ENCODE peak calls at places on chromosomes 3 and 15, in eight cellular contexts. F is AG10803; O is M059J; G is OCI-LY7; D is central memory CD8-positive, alpha-beta T cell; M is NCI-H460; A is cardiac fibroblast; V is nucleus accumbens. X is an unnamed sample.

GRCh38 chr3:161423911-161424522 is 52.7 kb upstream of the SPTSSB start:
- DNase-seq in F (peak; percentile 37), O (peak; percentile 54), G (peak; percentile 38), D (no peak), M (peak; percentile 41), A (peak; percentile 52), V (no peak), X (no peak)

GRCh38 chr3:129068291-129068886 is 7.8 kb downstream of the GP9 start:
- DNase-seq in F (no peak), O (no peak), G (no peak), D (no peak), M (no peak), A (peak; percentile 25), V (no peak), X (no peak)

GRCh38 chr15:74928771-74929198 is 9.1 kb downstream of the COX5A start:
- DNase-seq in F (no peak), O (no peak), G (no peak), D (no peak), M (no peak), A (no peak), V (no peak), X (no peak)

GRCh38 chr3:118850687-118851086 is 184.0 kb downstream of the IGSF11 start:
- DNase-seq in F (no peak), O (peak; percentile 12), G (no peak), D (no peak), M (no peak), A (no peak), V (no peak), X (no peak)

GRCh38 chr15:96463376-96463775 is 132.9 kb downstream of the NR2F2 start:
- DNase-seq in F (no peak), O (peak; percentile 78), G (no peak), D (no peak), M (no peak), A (no peak), V (no peak), X (peak; percentile 32)

GRCh38 chr15:31150732-31151212 is 49.2 kb upstream of the TRPM1 start:
- DNase-seq in F (no peak), O (no peak), G (no peak), D (no peak), M (no peak), A (no peak), V (no peak), X (no peak)

GRCh38 chr15:25501828-25502446 is 63.1 kb upstream of the UBE3A start:
- DNase-seq in F (peak; percentile 35), O (peak; percentile 14), G (peak; percentile 58), D (no peak), M (no peak), A (peak; percentile 27), V (no peak), X (no peak)

GRCh38 chr15:36265422-36265821 is 314.0 kb upstream of the CDIN1 start:
- DNase-seq in F (no peak), O (no peak), G (no peak), D (no peak), M (no peak), A (no peak), V (no peak), X (no peak)

GRCh38 chr3:118675305-118675704 is 359.3 kb downstream of the IGSF11 start:
- DNase-seq in F (no peak), O (no peak), G (no peak), D (no peak), M (no peak), A (no peak), V (no peak), X (no peak)

GRCh38 chr3:11878837-11879236 is 32.2 kb upstream of the TAMM41 start:
- DNase-seq in F (no peak), O (no peak), G (no peak), D (no peak), M (no peak), A (no peak), V (no peak), X (no peak)

GRCh38 chr15:25250011-25250596 is 188.7 kb downstream of the UBE3A start:
- DNase-seq in F (no peak), O (no peak), G (no peak), D (no peak), M (no peak), A (no peak), V (no peak), X (no peak)

GRCh38 chr3:135125171-135125801 is 330.2 kb downstream of the EPHB1 start:
- DNase-seq in F (peak; percentile 38), O (peak; percentile 40), G (peak; percentile 3), D (no peak), M (peak; percentile 29), A (peak; percentile 4), V (no peak), X (no peak)

GRCh38 chr3:158420654-158421396 is 150.2 kb upstream of the MLF1 start:
- DNase-seq in F (peak; percentile 60), O (peak; percentile 42), G (no peak), D (no peak), M (no peak), A (peak; percentile 54), V (no peak), X (no peak)

GRCh38 chr3:17258823-17259436 is 374.2 kb downstream of the PLCL2 start:
- DNase-seq in F (peak; percentile 35), O (peak; percentile 38), G (peak; percentile 64), D (no peak), M (peak; percentile 23), A (peak; percentile 52), V (no peak), X (no peak)

GRCh38 chr3:152650177-152650576 is 184.8 kb upstream of the P2RY1 start:
- DNase-seq in F (no peak), O (no peak), G (no peak), D (no peak), M (no peak), A (peak; percentile 30), V (peak; percentile 79), X (no peak)

GRCh38 chr3:38165722-38166387 is 518 bp downstream of the OXSR1 start:
- DNase-seq in F (peak; percentile 51), O (peak; percentile 48), G (peak; percentile 29), D (no peak), M (peak; percentile 35), A (no peak), V (peak; percentile 57), X (no peak)

GRCh38 chr3:16817201-16817600 is 67.6 kb upstream of the PLCL2 start:
- DNase-seq in F (peak; percentile 15), O (no peak), G (no peak), D (no peak), M (no peak), A (no peak), V (no peak), X (no peak)

GRCh38 chr15:74958908-74959642 is 2.5 kb upstream of the RPP25 start:
- DNase-seq in F (no peak), O (no peak), G (no peak), D (no peak), M (no peak), A (no peak), V (no peak), X (no peak)

GRCh38 chr15:74312445-74313007 is 54.9 kb downstream of the CYP11A1 start:
- DNase-seq in F (no peak), O (no peak), G (no peak), D (no peak), M (no peak), A (no peak), V (no peak), X (no peak)

GRCh38 chr15:65638681-65639089 is 16.9 kb downstream of the SLC24A1 start:
- DNase-seq in F (peak; percentile 81), O (peak; percentile 78), G (peak; percentile 83), D (peak; percentile 29), M (peak; percentile 80), A (peak; percentile 88), V (peak; percentile 12), X (no peak)

GRCh38 chr3:127915115-127915936 is at the start of gene KBTBD12:
- DNase-seq in F (no peak), O (peak; percentile 36), G (no peak), D (no peak), M (no peak), A (no peak), V (peak; percentile 54), X (no peak)

GRCh38 chr3:146404451-146404850 is 64.9 kb downstream of the PLSCR2 start:
- DNase-seq in F (peak; percentile 1), O (peak; percentile 71), G (no peak), D (no peak), M (no peak), A (no peak), V (no peak), X (no peak)

GRCh38 chr3:5192568-5193319 is 5.2 kb downstream of the EDEM1 start:
- DNase-seq in F (no peak), O (no peak), G (no peak), D (no peak), M (no peak), A (no peak), V (no peak), X (no peak)

GRCh38 chr15:54681578-54681977 is 515.2 kb downstream of the RSL24D1 start:
- DNase-seq in F (no peak), O (no peak), G (no peak), D (no peak), M (no peak), A (no peak), V (no peak), X (no peak)

GRCh38 chr3:172034786-172035685 is 4.3 kb upstream of the FNDC3B start:
- DNase-seq in F (peak; percentile 48), O (peak; percentile 56), G (peak; percentile 49), D (no peak), M (peak; percentile 9), A (peak; percentile 44), V (no peak), X (no peak)

GRCh38 chr3:187977659-187978058 is 176.3 kb upstream of the LPP start:
- DNase-seq in F (no peak), O (no peak), G (no peak), D (no peak), M (no peak), A (no peak), V (no peak), X (no peak)

GRCh38 chr3:177452487-177452886 is 255.2 kb upstream of the TBL1XR1 start:
- DNase-seq in F (peak; percentile 89), O (peak; percentile 93), G (no peak), D (no peak), M (no peak), A (peak; percentile 84), V (no peak), X (no peak)

GRCh38 chr15:48397841-48398240 is 66.6 kb downstream of the DUT start:
- DNase-seq in F (no peak), O (no peak), G (no peak), D (no peak), M (no peak), A (peak; percentile 64), V (no peak), X (no peak)

X was measured in T1000.